ENCODE peak calls at places on chromosomes 2 and 18, in four cellular contexts. W, Y, X and A are unnamed samples.

GRCh38 chr2:189483571-189484415 is 42.5 kb downstream of the WDR75 start:
- DNase-seq in W (no peak), Y (no peak), X (no peak), A (no peak)

GRCh38 chr2:225402200-225402776 is 2.8 kb downstream of the NYAP2 start:
- DNase-seq in W (no peak), Y (no peak), X (no peak), A (no peak)

GRCh38 chr2:38377501-38378258 is 607 bp upstream of the ATL2 start:
- DNase-seq in W (no peak), Y (no peak), X (no peak), A (peak)

GRCh38 chr2:28433215-28433614 is 40.6 kb downstream of the FOSL2 start:
- DNase-seq in W (no peak), Y (no peak), X (no peak), A (no peak)

GRCh38 chr2:26623541-26624497 is 17.3 kb downstream of the CIB4 start:
- DNase-seq in W (no peak), Y (peak), X (no peak), A (peak)

GRCh38 chr18:48842259-48843061 is 108.3 kb downstream of the SMAD7 start:
- DNase-seq in W (no peak), Y (no peak), X (peak), A (no peak)

GRCh38 chr2:190843874-190844699 is 36.5 kb upstream of the GLS start:
- DNase-seq in W (no peak), Y (no peak), X (no peak), A (peak)

GRCh38 chr2:58614259-58614658 is 373.1 kb upstream of the FANCL start:
- DNase-seq in W (no peak), Y (no peak), X (no peak), A (no peak)

GRCh38 chr2:114789989-114790388 is 347.5 kb downstream of the DPP10 start:
- DNase-seq in W (no peak), Y (no peak), X (no peak), A (no peak)

GRCh38 chr2:227267406-227268115 is 57.5 kb upstream of the MFF start:
- DNase-seq in W (no peak), Y (no peak), X (no peak), A (no peak)

GRCh38 chr2:145690183-145690582 is 1170.3 kb upstream of the ZEB2 start:
- DNase-seq in W (no peak), Y (no peak), X (no peak), A (peak)

GRCh38 chr2:235638541-235639192 is 144.8 kb downstream of the AGAP1 start:
- DNase-seq in W (no peak), Y (no peak), X (peak), A (no peak)

GRCh38 chr18:14919666-14920065 is 171.7 kb downstream of the ANKRD30B start:
- DNase-seq in W (no peak), Y (no peak), X (no peak), A (no peak)

GRCh38 chr18:77009675-77010074 is 122.9 kb downstream of the MBP start:
- DNase-seq in W (no peak), Y (no peak), X (no peak), A (no peak)

GRCh38 chr2:20573611-20574422 is 77.1 kb downstream of the HS1BP3 start:
- DNase-seq in W (no peak), Y (no peak), X (no peak), A (peak)

GRCh38 chr2:573025-573424 is 104.2 kb downstream of the TMEM18 start:
- DNase-seq in W (no peak), Y (no peak), X (no peak), A (no peak)

GRCh38 chr2:141316103-141316502 is 814.7 kb downstream of the LRP1B start:
- DNase-seq in W (no peak), Y (no peak), X (no peak), A (no peak)

GRCh38 chr2:73614997-73615396 is 27.2 kb downstream of the NAT8 start:
- DNase-seq in W (no peak), Y (no peak), X (no peak), A (no peak)

GRCh38 chr2:4445821-4446220 is 742.4 kb downstream of the DCDC2C start:
- DNase-seq in W (no peak), Y (no peak), X (no peak), A (no peak)

GRCh38 chr2:71666094-71666474 is 212.7 kb downstream of the DYSF start:
- DNase-seq in W (no peak), Y (peak), X (no peak), A (no peak)

GRCh38 chr18:12518326-12518725 is 110.6 kb downstream of the PRELID3A start:
- DNase-seq in W (no peak), Y (no peak), X (peak), A (peak)

GRCh38 chr2:63853527-63854310 is 12.0 kb downstream of the UGP2 start:
- DNase-seq in W (no peak), Y (no peak), X (peak), A (no peak)

GRCh38 chr18:76866631-76867030 is 44.3 kb downstream of the ZNF236 start:
- DNase-seq in W (no peak), Y (no peak), X (no peak), A (no peak)

GRCh38 chr2:113894156-113894743 is 4.4 kb downstream of the ACTR3 start:
- DNase-seq in W (no peak), Y (no peak), X (peak), A (peak)

GRCh38 chr2:61196671-61197070 is 34.7 kb downstream of the C2orf74 start:
- DNase-seq in W (no peak), Y (no peak), X (no peak), A (no peak)
- H3K56ac ChIP-seq in W (no peak), Y (no peak), X (no peak), A (no peak)

GRCh38 chr2:10832228-10832936 is 19.8 kb upstream of the PDIA6 start:
- DNase-seq in W (peak), Y (peak), X (peak), A (peak)
- H2BK120ac ChIP-seq in W (no peak), Y (no peak), X (no peak), A (no peak)

DNA sequence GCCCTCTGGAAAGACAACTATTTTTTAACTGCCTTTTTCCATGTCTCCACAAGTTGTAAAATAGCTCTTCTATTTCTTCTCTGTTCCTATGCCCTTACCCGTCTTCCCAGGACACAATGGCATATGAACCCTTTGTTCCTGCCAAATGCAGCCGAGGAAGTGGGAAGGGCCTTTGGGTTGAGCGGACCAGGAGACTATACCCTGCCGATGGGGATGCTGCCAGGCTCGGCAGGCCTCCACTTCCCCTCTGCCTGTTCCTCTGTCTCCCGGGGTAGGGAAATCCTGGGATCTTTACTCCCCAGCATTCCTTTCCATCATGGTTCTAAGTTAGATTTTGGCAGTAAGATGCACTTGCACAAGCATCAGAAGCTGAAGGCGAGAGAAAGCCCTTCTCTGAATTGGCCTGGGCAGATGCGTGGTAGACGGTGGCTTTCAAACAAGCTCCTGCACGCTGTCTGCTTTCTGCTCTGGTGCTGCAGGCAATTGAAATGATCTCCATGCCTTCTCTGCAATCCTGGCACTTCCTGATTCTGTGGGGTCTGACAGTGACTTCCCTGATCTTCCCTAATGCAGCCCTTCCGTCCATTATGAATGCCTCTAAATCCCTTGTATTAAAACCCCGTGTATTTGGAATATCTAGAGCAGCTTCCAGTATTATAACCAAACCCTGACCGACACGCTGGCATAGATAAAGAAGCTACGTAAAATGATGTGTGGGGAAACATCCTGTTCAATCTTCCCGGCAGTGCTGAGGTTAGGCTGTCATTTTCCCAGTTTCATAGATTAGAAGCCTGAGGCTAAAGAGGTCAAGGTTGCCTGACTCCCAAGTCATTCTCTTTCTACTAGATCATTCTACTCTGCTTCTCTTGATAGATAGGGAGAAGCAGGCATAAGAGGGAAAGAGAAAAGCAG is 69.8 kb downstream of the MCFD2 start:
- DNase-seq in W (no peak), Y (no peak), X (no peak), A (no peak)
- H4K8ac ChIP-seq in W (no peak), Y (no peak), X (no peak), A (peak)

DNA sequence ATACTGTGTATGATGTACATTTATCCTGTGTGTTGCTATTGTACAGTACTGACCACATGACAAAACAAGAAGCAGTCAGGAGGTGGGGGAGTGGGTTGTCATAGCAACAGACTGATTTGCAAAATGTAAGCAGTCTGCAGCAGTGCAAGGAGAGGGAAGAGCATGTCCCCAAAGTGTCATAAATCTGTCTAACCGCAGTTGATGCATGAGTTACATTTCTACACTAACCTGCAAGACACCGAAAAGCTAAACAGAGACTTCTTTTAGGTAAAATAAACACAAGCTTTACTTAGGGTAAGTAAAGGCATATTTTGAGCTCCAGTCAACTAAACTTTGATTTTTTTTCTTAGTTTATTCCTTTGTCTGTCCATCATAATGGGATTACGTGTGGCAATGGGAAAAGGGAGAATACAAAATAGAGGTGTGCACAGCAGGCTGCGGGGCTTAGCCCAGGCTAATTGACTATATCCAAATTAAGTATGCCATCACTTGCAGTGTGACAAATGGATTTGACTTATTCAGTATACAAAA is 134.5 kb downstream of the MEIS1 start:
- DNase-seq in W (no peak), Y (no peak), X (peak), A (peak)
- H3K56ac ChIP-seq in W (no peak), Y (no peak), X (no peak), A (peak)

GRCh38 chr2:121073320-121074210 is 211.4 kb downstream of the TFCP2L1 start:
- DNase-seq in W (no peak), Y (no peak), X (no peak), A (no peak)

GRCh38 chr2:121072784-121073183 is 212.2 kb downstream of the TFCP2L1 start:
- DNase-seq in W (no peak), Y (no peak), X (no peak), A (no peak)

GRCh38 chr2:121068851-121069250 is 216.2 kb downstream of the TFCP2L1 start:
- DNase-seq in W (no peak), Y (no peak), X (no peak), A (no peak)

GRCh38 chr2:121069434-121069969 is 215.5 kb downstream of the TFCP2L1 start:
- DNase-seq in W (no peak), Y (no peak), X (no peak), A (no peak)

GRCh38 chr2:121071058-121071504 is 213.9 kb downstream of the TFCP2L1 start:
- DNase-seq in W (peak), Y (peak), X (peak), A (peak)
- H2BK120ac ChIP-seq in W (no peak), Y (no peak), X (no peak), A (peak)